ENCODE peak calls at places on chromosomes 16 and 17, in nine cellular contexts. R, G, H, N, X, P, V, D and B are unnamed samples. For H3K9me3, the result is how much of the 10 kb centered on the place peaks cover.

GRCh38 chr17:82204831-82205719 is 7.6 kb downstream of the CCDC57 start:
- DNase-seq in R (no peak), D (no peak), N (no peak), X (no peak), H (peak), G (peak), P (no peak), V (no peak), B (peak)

GRCh38 chr17:77721823-77722160 is 236.7 kb upstream of the TNRC6C start:
- DNase-seq in D (no peak), P (no peak), R (no peak), H (no peak), N (no peak), V (no peak), G (no peak), X (no peak), B (no peak)

GRCh38 chr16:12573730-12574383 is 229.8 kb downstream of the CPPED1 start:
- DNase-seq in N (no peak), D (peak), H (peak), G (peak), X (peak), P (peak), R (peak), V (peak), B (peak)

GRCh38 chr16:53054670-53055485 is at the start of gene CHD9:
- DNase-seq in N (peak), R (peak), V (peak), D (peak), G (peak), P (peak), X (peak), H (peak), B (peak)

GRCh38 chr17:57714660-57715059 is 30.4 kb downstream of the CCDC182 start:
- DNase-seq in P (no peak), X (no peak), N (no peak), H (no peak), D (no peak), V (no peak), G (peak), R (no peak), B (no peak)

GRCh38 chr17:33144837-33145236 is 148.3 kb downstream of the ASIC2 start:
- DNase-seq in X (no peak), D (no peak), N (no peak), G (no peak), H (no peak), R (no peak), P (no peak), V (no peak), B (no peak)

GRCh38 chr17:46013502-46014165 is 14.6 kb downstream of the STH start:
- DNase-seq in X (no peak), P (no peak), H (peak), N (no peak), V (no peak), D (peak), G (peak), R (no peak), B (no peak)

GRCh38 chr16:85252461-85252860 is 140.2 kb upstream of the CIBAR2 start:
- DNase-seq in D (no peak), P (no peak), H (no peak), N (no peak), G (no peak), X (no peak), R (no peak), V (no peak), B (no peak)

GRCh38 chr17:34589120-34589965 is 10.0 kb downstream of the TMEM132E start:
- DNase-seq in G (no peak), X (no peak), P (no peak), D (no peak), V (no peak), H (no peak), N (no peak), R (no peak), B (no peak)

GRCh38 chr17:66431080-66431795 is 128.8 kb downstream of the PRKCA start:
- DNase-seq in D (no peak), R (no peak), N (no peak), P (no peak), V (no peak), H (peak), X (no peak), G (no peak), B (no peak)

GRCh38 chr17:6910987-6911603 is 79.6 kb upstream of the TEKT1 start:
- DNase-seq in N (no peak), G (peak), H (peak), R (no peak), V (peak), D (peak), P (no peak), X (no peak), B (no peak)

GRCh38 chr17:79515646-79516604 is 94.9 kb downstream of the RBFOX3 start:
- DNase-seq in G (no peak), P (no peak), D (peak), V (no peak), N (no peak), X (no peak), R (no peak), H (no peak), B (no peak)

GRCh38 chr17:81084691-81085419 is 49.9 kb downstream of the BAIAP2 start:
- DNase-seq in G (no peak), H (no peak), X (no peak), P (peak), D (no peak), R (peak), N (no peak), V (no peak), B (no peak)

GRCh38 chr16:68790944-68791343 is 52.4 kb upstream of the TANGO6 start:
- DNase-seq in R (no peak), D (no peak), V (no peak), P (no peak), X (no peak), G (no peak), N (no peak), H (no peak), B (no peak)

GRCh38 chr16:84737658-84738057 is 37.9 kb downstream of the USP10 start:
- DNase-seq in G (no peak), R (no peak), H (no peak), X (no peak), N (no peak), V (no peak), P (no peak), D (no peak), B (no peak)

GRCh38 chr17:74113952-74114351 is 89.5 kb upstream of the RPL38 start:
- DNase-seq in P (no peak), G (no peak), V (no peak), R (no peak), X (no peak), D (no peak), H (no peak), N (no peak), B (no peak)

GRCh38 chr17:63939884-63940283 is 7.8 kb upstream of the CD79B start:
- DNase-seq in V (no peak), H (no peak), N (no peak), X (no peak), D (no peak), P (no peak), G (no peak), R (no peak), B (no peak)

GRCh38 chr16:56525154-56525720 is 5.4 kb upstream of the BBS2 start:
- DNase-seq in X (no peak), G (peak), V (no peak), R (no peak), H (peak), P (no peak), N (no peak), D (no peak), B (no peak)

GRCh38 chr17:78138204-78139060 is 7.8 kb upstream of the C17orf99 start:
- DNase-seq in N (no peak), R (no peak), H (no peak), P (no peak), V (no peak), G (no peak), X (no peak), D (no peak), B (peak)

GRCh38 chr16:69119536-69119935 is 12.9 kb downstream of the CHTF8 start:
- DNase-seq in P (no peak), G (no peak), D (no peak), V (no peak), R (no peak), H (no peak), X (no peak), N (no peak), B (no peak)

GRCh38 chr17:61408151-61409041 is 8.8 kb downstream of the TBX2 start:
- DNase-seq in R (no peak), X (no peak), V (no peak), H (no peak), N (peak), P (no peak), G (peak), D (peak), B (peak)

GRCh38 chr17:40070644-40070894 is 7.8 kb downstream of the THRA start:
- DNase-seq in G (no peak), N (no peak), R (no peak), H (no peak), V (no peak), P (peak), D (no peak), X (no peak), B (no peak)

GRCh38 chr17:40068584-40068916 is 5.8 kb downstream of the THRA start:
- DNase-seq in X (no peak), P (no peak), G (no peak), V (no peak), N (no peak), D (no peak), R (no peak), H (no peak), B (no peak)

GRCh38 chr17:40070895-40071719 is 8.3 kb downstream of the THRA start:
- DNase-seq in R (peak), X (no peak), H (no peak), D (peak), P (peak), G (no peak), N (no peak), V (no peak), B (peak)

GRCh38 chr17:40068917-40069750 is 6.4 kb downstream of the THRA start:
- DNase-seq in R (peak), G (peak), V (peak), N (peak), X (peak), H (peak), D (peak), P (peak), B (peak)

DNA sequence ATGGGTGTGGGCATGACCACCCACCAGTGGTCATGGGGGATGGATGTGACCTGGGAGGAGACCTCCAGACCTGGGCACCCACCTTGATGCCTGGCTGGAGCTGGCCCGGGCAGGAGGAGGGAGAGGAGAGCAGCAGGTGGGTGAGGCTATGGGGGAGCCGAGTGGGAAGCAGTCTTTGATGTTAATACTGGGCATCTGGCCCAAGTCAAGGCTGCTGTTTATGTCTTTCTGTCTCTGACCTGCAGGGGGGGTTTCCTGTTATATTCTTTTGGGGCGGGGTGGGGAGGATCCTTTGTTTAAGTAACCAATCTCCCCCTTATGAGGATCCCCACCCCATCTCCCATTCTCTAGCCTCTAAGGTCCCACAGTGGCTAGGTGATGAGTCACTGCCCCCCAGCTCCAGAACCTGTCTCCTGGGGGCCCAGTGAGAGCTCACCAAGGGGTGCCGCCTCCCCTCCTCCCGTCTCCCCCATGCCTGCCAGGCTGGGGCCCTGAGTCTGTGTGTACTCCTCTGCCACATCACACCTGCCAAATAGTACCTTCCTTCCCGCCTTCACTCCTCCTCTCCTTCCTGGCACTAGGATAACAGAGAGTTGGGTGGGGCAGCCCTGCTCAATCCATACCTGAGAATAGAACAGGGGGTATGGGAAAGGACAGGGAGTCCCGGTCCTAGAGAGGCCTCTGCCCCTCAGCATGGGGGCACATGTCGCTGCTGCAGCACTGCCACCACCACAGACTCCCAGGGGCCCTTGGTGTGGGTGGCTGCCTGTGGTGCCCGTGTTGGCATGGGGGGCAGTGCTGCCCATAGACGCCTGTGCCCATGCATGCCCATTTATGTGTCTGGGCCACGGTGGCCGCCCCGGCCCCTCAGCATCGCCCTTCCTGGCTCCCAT is 7.2 kb downstream of the THRA start:
- DNase-seq in H (peak), R (no peak), N (no peak), X (peak), G (peak), P (peak), D (no peak), V (no peak), B (peak)
- H3K4me3 ChIP-seq in H (no peak), R (peak), N (peak), X (peak), G (no peak), P (peak), D (no peak), V (peak), B (no peak)

DNA sequence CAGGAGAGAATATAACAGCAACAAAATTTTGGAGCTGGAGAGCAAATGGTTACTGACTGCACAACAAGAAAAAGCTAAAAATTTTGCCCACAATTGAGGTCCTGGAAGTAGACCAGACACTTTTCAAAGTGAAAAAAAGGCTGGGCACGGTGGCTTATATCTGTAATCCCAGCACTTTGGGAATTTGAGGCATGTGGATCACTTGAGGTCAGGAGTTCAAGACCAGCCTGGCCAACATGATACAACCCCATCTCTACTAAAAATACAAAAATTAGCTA is 22.9 kb downstream of the TUBD1 start:
- DNase-seq in R (no peak), H (no peak), D (no peak), G (no peak), N (no peak), P (no peak), X (no peak), V (no peak), B (no peak)
- H3K27ac ChIP-seq in R (no peak), H (no peak), D (no peak), G (no peak), N (peak), P (no peak), X (no peak), V (no peak), B (no peak)

GRCh38 chr16:75176926-75177325 is 28.6 kb downstream of the ZFP1 start:
- DNase-seq in V (no peak), N (no peak), X (no peak), R (no peak), G (no peak), D (no peak), H (no peak), P (no peak), B (no peak)
- H3K9me3 ChIP-seq in V (under half), N (under half), X (under half), R (half or more), G (under half), D (under half), H (under half), P (half or more), B (under half)

GRCh38 chr17:59423903-59424302 is 92.4 kb downstream of the YPEL2 start:
- DNase-seq in H (no peak), D (no peak), G (no peak), N (no peak), X (no peak), P (no peak), V (no peak), R (no peak), B (no peak)
- H3K4me3 ChIP-seq in H (no peak), D (no peak), G (no peak), N (no peak), X (no peak), P (no peak), V (no peak), R (peak), B (no peak)